ENCODE peak calls at places on chromosomes 5 and 9, in seven cellular contexts. One of them, this sample, is unnamed. For H3K36me3, the result is how much of the 10 kb centered on the place peaks cover.

GRCh38 chr5:135435467-135436330 is 11.4 kb downstream of the DCANP1 start:
- DNase-seq in H7: peak
- DNase-seq in HCT116: no peak
- DNase-seq in bronchial epithelial cell: no peak
- DNase-seq in PC-3: no peak
- DNase-seq in CD4-positive, CD25-positive, alpha-beta regulatory T cell: no peak
- DNase-seq in CD8-positive, alpha-beta memory T cell: no peak
- DNase-seq in this sample: no peak

GRCh38 chr9:3455712-3456111 is 70.1 kb downstream of the RFX3 start:
- DNase-seq in CD4-positive, CD25-positive, alpha-beta regulatory T cell: no peak
- DNase-seq in CD8-positive, alpha-beta memory T cell: no peak
- DNase-seq in HCT116: no peak
- DNase-seq in PC-3: no peak
- DNase-seq in bronchial epithelial cell: no peak
- DNase-seq in H7: no peak
- DNase-seq in this sample: no peak

GRCh38 chr5:141172381-141173204 is at the start of gene PCDHB7:
- DNase-seq in bronchial epithelial cell: no peak
- DNase-seq in CD8-positive, alpha-beta memory T cell: no peak
- DNase-seq in PC-3: no peak
- DNase-seq in HCT116: peak
- DNase-seq in H7: peak
- DNase-seq in CD4-positive, CD25-positive, alpha-beta regulatory T cell: no peak
- DNase-seq in this sample: no peak

GRCh38 chr5:35668320-35668719 is 50.7 kb downstream of the SPEF2 start:
- DNase-seq in bronchial epithelial cell: no peak
- DNase-seq in H7: no peak
- DNase-seq in PC-3: no peak
- DNase-seq in CD8-positive, alpha-beta memory T cell: no peak
- DNase-seq in CD4-positive, CD25-positive, alpha-beta regulatory T cell: no peak
- DNase-seq in HCT116: no peak
- DNase-seq in this sample: no peak

GRCh38 chr9:70407081-70407503 is 7.4 kb downstream of the KLF9 start:
- DNase-seq in CD8-positive, alpha-beta memory T cell: no peak
- DNase-seq in PC-3: no peak
- DNase-seq in HCT116: no peak
- DNase-seq in bronchial epithelial cell: peak
- DNase-seq in CD4-positive, CD25-positive, alpha-beta regulatory T cell: no peak
- DNase-seq in H7: no peak
- DNase-seq in this sample: peak

GRCh38 chr9:84310903-84311302 is 29.7 kb downstream of the SLC28A3 start:
- DNase-seq in CD8-positive, alpha-beta memory T cell: no peak
- DNase-seq in PC-3: no peak
- DNase-seq in HCT116: no peak
- DNase-seq in H7: no peak
- DNase-seq in CD4-positive, CD25-positive, alpha-beta regulatory T cell: no peak
- DNase-seq in bronchial epithelial cell: no peak
- DNase-seq in this sample: no peak

GRCh38 chr5:139871624-139872023 is 76.0 kb downstream of the PSD2 start:
- DNase-seq in CD8-positive, alpha-beta memory T cell: no peak
- DNase-seq in HCT116: no peak
- DNase-seq in bronchial epithelial cell: peak
- DNase-seq in H7: no peak
- DNase-seq in PC-3: no peak
- DNase-seq in CD4-positive, CD25-positive, alpha-beta regulatory T cell: no peak
- DNase-seq in this sample: no peak

GRCh38 chr5:150117945-150118560 is 31.7 kb upstream of the CSF1R start:
- DNase-seq in CD4-positive, CD25-positive, alpha-beta regulatory T cell: no peak
- DNase-seq in H7: peak
- DNase-seq in bronchial epithelial cell: no peak
- DNase-seq in PC-3: no peak
- DNase-seq in HCT116: no peak
- DNase-seq in CD8-positive, alpha-beta memory T cell: no peak
- DNase-seq in this sample: no peak

GRCh38 chr9:16099901-16100300 is 547.1 kb downstream of the CCDC171 start:
- DNase-seq in bronchial epithelial cell: no peak
- DNase-seq in CD4-positive, CD25-positive, alpha-beta regulatory T cell: no peak
- DNase-seq in HCT116: no peak
- DNase-seq in PC-3: no peak
- DNase-seq in CD8-positive, alpha-beta memory T cell: no peak
- DNase-seq in H7: no peak
- DNase-seq in this sample: no peak

GRCh38 chr9:123267481-123268239 is 726 bp downstream of the STRBP start:
- DNase-seq in CD8-positive, alpha-beta memory T cell: peak
- DNase-seq in PC-3: no peak
- DNase-seq in H7: peak
- DNase-seq in CD4-positive, CD25-positive, alpha-beta regulatory T cell: no peak
- DNase-seq in bronchial epithelial cell: no peak
- DNase-seq in HCT116: no peak
- DNase-seq in this sample: no peak

GRCh38 chr5:11012295-11012694 is 251.3 kb upstream of the DAP start:
- DNase-seq in CD8-positive, alpha-beta memory T cell: no peak
- DNase-seq in PC-3: no peak
- DNase-seq in HCT116: no peak
- DNase-seq in CD4-positive, CD25-positive, alpha-beta regulatory T cell: no peak
- DNase-seq in H7: no peak
- DNase-seq in bronchial epithelial cell: no peak
- DNase-seq in this sample: no peak

GRCh38 chr5:5883562-5883961 is 461.1 kb downstream of the ICE1 start:
- DNase-seq in H7: no peak
- DNase-seq in PC-3: no peak
- DNase-seq in bronchial epithelial cell: no peak
- DNase-seq in CD8-positive, alpha-beta memory T cell: no peak
- DNase-seq in HCT116: no peak
- DNase-seq in CD4-positive, CD25-positive, alpha-beta regulatory T cell: no peak
- DNase-seq in this sample: no peak

GRCh38 chr9:77707696-77708095 is 59.6 kb upstream of the GNA14 start:
- DNase-seq in HCT116: peak
- DNase-seq in CD8-positive, alpha-beta memory T cell: no peak
- DNase-seq in bronchial epithelial cell: peak
- DNase-seq in H7: no peak
- DNase-seq in CD4-positive, CD25-positive, alpha-beta regulatory T cell: no peak
- DNase-seq in PC-3: peak
- DNase-seq in this sample: peak

GRCh38 chr9:72990397-72991182 is 37.7 kb upstream of the ALDH1A1 start:
- DNase-seq in CD4-positive, CD25-positive, alpha-beta regulatory T cell: no peak
- DNase-seq in HCT116: no peak
- DNase-seq in H7: no peak
- DNase-seq in bronchial epithelial cell: no peak
- DNase-seq in CD8-positive, alpha-beta memory T cell: no peak
- DNase-seq in PC-3: no peak
- DNase-seq in this sample: no peak

GRCh38 chr5:144487207-144487606 is 316.5 kb downstream of the KCTD16 start:
- DNase-seq in PC-3: no peak
- DNase-seq in bronchial epithelial cell: no peak
- DNase-seq in CD8-positive, alpha-beta memory T cell: no peak
- DNase-seq in H7: peak
- DNase-seq in HCT116: no peak
- DNase-seq in CD4-positive, CD25-positive, alpha-beta regulatory T cell: no peak
- DNase-seq in this sample: no peak

GRCh38 chr5:132751444-132751843 is 4.2 kb downstream of the CCNI2 start:
- DNase-seq in CD8-positive, alpha-beta memory T cell: no peak
- DNase-seq in PC-3: no peak
- DNase-seq in HCT116: no peak
- DNase-seq in bronchial epithelial cell: peak
- DNase-seq in CD4-positive, CD25-positive, alpha-beta regulatory T cell: peak
- DNase-seq in H7: no peak
- DNase-seq in this sample: no peak

GRCh38 chr5:149271195-149271716 is 403 bp upstream of the AFAP1L1 start:
- DNase-seq in HCT116: no peak
- DNase-seq in bronchial epithelial cell: peak
- DNase-seq in PC-3: no peak
- DNase-seq in H7: no peak
- DNase-seq in CD4-positive, CD25-positive, alpha-beta regulatory T cell: no peak
- DNase-seq in CD8-positive, alpha-beta memory T cell: no peak
- DNase-seq in this sample: no peak

GRCh38 chr9:110152704-110153374 is 55.1 kb downstream of the C9orf152 start:
- DNase-seq in H7: peak
- DNase-seq in CD4-positive, CD25-positive, alpha-beta regulatory T cell: peak
- DNase-seq in PC-3: peak
- DNase-seq in HCT116: peak
- DNase-seq in bronchial epithelial cell: peak
- DNase-seq in CD8-positive, alpha-beta memory T cell: no peak
- DNase-seq in this sample: no peak

GRCh38 chr9:89528540-89528939 is 30.6 kb upstream of the SEMA4D start:
- DNase-seq in PC-3: peak
- DNase-seq in CD4-positive, CD25-positive, alpha-beta regulatory T cell: no peak
- DNase-seq in HCT116: no peak
- DNase-seq in bronchial epithelial cell: peak
- DNase-seq in CD8-positive, alpha-beta memory T cell: no peak
- DNase-seq in H7: no peak
- DNase-seq in this sample: no peak

GRCh38 chr5:59322058-59322457 is 571.5 kb downstream of the PDE4D start:
- DNase-seq in PC-3: no peak
- DNase-seq in HCT116: no peak
- DNase-seq in CD4-positive, CD25-positive, alpha-beta regulatory T cell: no peak
- DNase-seq in bronchial epithelial cell: no peak
- DNase-seq in H7: no peak
- DNase-seq in CD8-positive, alpha-beta memory T cell: no peak
- DNase-seq in this sample: no peak

GRCh38 chr9:131160416-131161112 is 35.2 kb downstream of the NUP214 start:
- DNase-seq in CD4-positive, CD25-positive, alpha-beta regulatory T cell: no peak
- DNase-seq in bronchial epithelial cell: no peak
- DNase-seq in HCT116: no peak
- DNase-seq in H7: no peak
- DNase-seq in PC-3: no peak
- DNase-seq in CD8-positive, alpha-beta memory T cell: no peak
- DNase-seq in this sample: no peak

GRCh38 chr5:132219981-132220380 is 7.7 kb downstream of the P4HA2 start:
- DNase-seq in HCT116: no peak
- DNase-seq in bronchial epithelial cell: no peak
- DNase-seq in CD4-positive, CD25-positive, alpha-beta regulatory T cell: no peak
- DNase-seq in H7: no peak
- DNase-seq in CD8-positive, alpha-beta memory T cell: no peak
- DNase-seq in PC-3: no peak
- DNase-seq in this sample: no peak

GRCh38 chr9:34125681-34126206 is 754 bp downstream of the DCAF12 start:
- DNase-seq in HCT116: no peak
- DNase-seq in PC-3: peak
- DNase-seq in CD8-positive, alpha-beta memory T cell: no peak
- DNase-seq in H7: peak
- DNase-seq in CD4-positive, CD25-positive, alpha-beta regulatory T cell: no peak
- DNase-seq in bronchial epithelial cell: peak
- DNase-seq in this sample: peak

GRCh38 chr9:8262625-8263622 is 463.3 kb upstream of the DMAC1 start:
- DNase-seq in PC-3: no peak
- DNase-seq in CD4-positive, CD25-positive, alpha-beta regulatory T cell: no peak
- DNase-seq in CD8-positive, alpha-beta memory T cell: no peak
- DNase-seq in bronchial epithelial cell: no peak
- DNase-seq in H7: peak
- DNase-seq in HCT116: no peak
- DNase-seq in this sample: no peak

GRCh38 chr9:126724226-126724625 is 80.6 kb upstream of the ZBTB43 start:
- DNase-seq in CD8-positive, alpha-beta memory T cell: no peak
- DNase-seq in CD4-positive, CD25-positive, alpha-beta regulatory T cell: no peak
- DNase-seq in PC-3: peak
- DNase-seq in HCT116: no peak
- DNase-seq in bronchial epithelial cell: no peak
- DNase-seq in H7: no peak
- DNase-seq in this sample: no peak

GRCh38 chr5:174503461-174504265 is 220.7 kb upstream of the MSX2 start:
- DNase-seq in bronchial epithelial cell: peak
- DNase-seq in H7: no peak
- DNase-seq in HCT116: peak
- DNase-seq in CD4-positive, CD25-positive, alpha-beta regulatory T cell: no peak
- DNase-seq in PC-3: peak
- DNase-seq in CD8-positive, alpha-beta memory T cell: no peak
- DNase-seq in this sample: peak

GRCh38 chr9:114093761-114094505 is 5.2 kb downstream of the KIF12 start:
- DNase-seq in CD8-positive, alpha-beta memory T cell: no peak
- DNase-seq in H7: no peak
- DNase-seq in bronchial epithelial cell: no peak
- DNase-seq in HCT116: no peak
- DNase-seq in PC-3: no peak
- DNase-seq in CD4-positive, CD25-positive, alpha-beta regulatory T cell: no peak
- DNase-seq in this sample: no peak

GRCh38 chr5:75656311-75657003 is 45.2 kb downstream of the ANKDD1B start:
- DNase-seq in CD4-positive, CD25-positive, alpha-beta regulatory T cell: no peak
- DNase-seq in CD8-positive, alpha-beta memory T cell: no peak
- DNase-seq in HCT116: no peak
- DNase-seq in H7: no peak
- DNase-seq in bronchial epithelial cell: peak
- DNase-seq in PC-3: no peak
- DNase-seq in this sample: peak

GRCh38 chr9:118088075-118088474 is 383.9 kb downstream of the TLR4 start:
- DNase-seq in CD8-positive, alpha-beta memory T cell: no peak
- DNase-seq in CD4-positive, CD25-positive, alpha-beta regulatory T cell: no peak
- DNase-seq in H7: no peak
- DNase-seq in HCT116: no peak
- DNase-seq in PC-3: no peak
- DNase-seq in bronchial epithelial cell: no peak
- DNase-seq in this sample: no peak
- H3K36me3 ChIP-seq in CD8-positive, alpha-beta memory T cell: under half
- H3K36me3 ChIP-seq in CD4-positive, CD25-positive, alpha-beta regulatory T cell: under half
- H3K36me3 ChIP-seq in H7: under half
- H3K36me3 ChIP-seq in HCT116: under half
- H3K36me3 ChIP-seq in PC-3: under half
- H3K36me3 ChIP-seq in bronchial epithelial cell: under half
- H3K36me3 ChIP-seq in this sample: under half

GRCh38 chr9:120894404-120895226 is 17.6 kb upstream of the PHF19 start:
- DNase-seq in H7: peak
- DNase-seq in HCT116: no peak
- DNase-seq in bronchial epithelial cell: no peak
- DNase-seq in CD4-positive, CD25-positive, alpha-beta regulatory T cell: no peak
- DNase-seq in PC-3: no peak
- DNase-seq in CD8-positive, alpha-beta memory T cell: no peak
- DNase-seq in this sample: peak
- H3K4me3 ChIP-seq in H7: no peak
- H3K4me3 ChIP-seq in HCT116: no peak
- H3K4me3 ChIP-seq in bronchial epithelial cell: no peak
- H3K4me3 ChIP-seq in CD4-positive, CD25-positive, alpha-beta regulatory T cell: no peak
- H3K4me3 ChIP-seq in PC-3: no peak
- H3K4me3 ChIP-seq in CD8-positive, alpha-beta memory T cell: no peak
- H3K4me3 ChIP-seq in this sample: no peak

GRCh38 chr5:37326536-37326935 is 44.4 kb downstream of the NUP155 start:
- DNase-seq in PC-3: no peak
- DNase-seq in CD8-positive, alpha-beta memory T cell: no peak
- DNase-seq in bronchial epithelial cell: no peak
- DNase-seq in CD4-positive, CD25-positive, alpha-beta regulatory T cell: no peak
- DNase-seq in HCT116: no peak
- DNase-seq in H7: no peak
- DNase-seq in this sample: no peak
- H3K36me3 ChIP-seq in PC-3: half or more
- H3K36me3 ChIP-seq in CD8-positive, alpha-beta memory T cell: under half
- H3K36me3 ChIP-seq in bronchial epithelial cell: under half
- H3K36me3 ChIP-seq in CD4-positive, CD25-positive, alpha-beta regulatory T cell: half or more
- H3K36me3 ChIP-seq in HCT116: under half
- H3K36me3 ChIP-seq in H7: under half
- H3K36me3 ChIP-seq in this sample: under half

DNA sequence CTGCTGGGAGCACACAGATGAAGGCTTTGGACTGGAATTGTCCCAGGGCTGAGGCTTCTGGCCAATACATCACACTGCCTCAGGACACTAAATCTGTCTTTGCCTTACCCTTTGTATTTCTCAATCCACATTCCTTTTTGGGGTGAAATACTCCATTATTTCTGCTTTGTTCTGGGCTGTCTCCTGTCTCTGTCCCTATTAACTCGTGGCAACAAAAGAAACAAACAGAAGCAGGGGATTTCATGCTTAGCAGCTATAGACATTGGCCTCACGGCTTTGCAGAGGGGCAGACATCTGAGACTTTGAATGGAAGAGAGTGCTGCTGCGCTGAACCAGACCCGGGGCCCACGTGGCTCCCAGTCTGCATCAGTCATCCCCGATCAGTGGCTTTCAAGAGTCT is 129.8 kb downstream of the ARL15 start:
- DNase-seq in HCT116: no peak
- DNase-seq in bronchial epithelial cell: no peak
- DNase-seq in CD8-positive, alpha-beta memory T cell: no peak
- DNase-seq in PC-3: no peak
- DNase-seq in H7: no peak
- DNase-seq in CD4-positive, CD25-positive, alpha-beta regulatory T cell: no peak
- DNase-seq in this sample: peak
- H3K4me3 ChIP-seq in HCT116: no peak
- H3K4me3 ChIP-seq in bronchial epithelial cell: no peak
- H3K4me3 ChIP-seq in CD8-positive, alpha-beta memory T cell: no peak
- H3K4me3 ChIP-seq in PC-3: no peak
- H3K4me3 ChIP-seq in H7: no peak
- H3K4me3 ChIP-seq in CD4-positive, CD25-positive, alpha-beta regulatory T cell: no peak
- H3K4me3 ChIP-seq in this sample: no peak